ENCODE peak calls at places on chromosomes 6 and 20, in four cellular contexts. One of them, this sample, is unnamed.

GRCh38 chr20:61571221-61571620 is 319.2 kb downstream of the CDH4 start:
- DNase-seq in IMR-90: no peak
- DNase-seq in breast epithelium: no peak
- DNase-seq in right lobe of liver: no peak
- DNase-seq in this sample: no peak

GRCh38 chr20:30811896-30812671 is 445.4 kb upstream of the DEFB115 start:
- DNase-seq in breast epithelium: no peak
- DNase-seq in right lobe of liver: peak
- DNase-seq in IMR-90: peak
- DNase-seq in this sample: no peak

GRCh38 chr20:32792316-32792715 is 27.4 kb upstream of the MAPRE1 start:
- DNase-seq in right lobe of liver: no peak
- DNase-seq in breast epithelium: peak
- DNase-seq in IMR-90: peak
- DNase-seq in this sample: no peak

GRCh38 chr20:45727044-45727443 is 4.9 kb downstream of the SPINT4 start:
- DNase-seq in breast epithelium: no peak
- DNase-seq in right lobe of liver: no peak
- DNase-seq in IMR-90: no peak
- DNase-seq in this sample: no peak

GRCh38 chr6:107741191-107741680 is 82.9 kb downstream of the SCML4 start:
- DNase-seq in IMR-90: no peak
- DNase-seq in right lobe of liver: no peak
- DNase-seq in breast epithelium: no peak
- DNase-seq in this sample: no peak

GRCh38 chr6:150263765-150264415 is 104.9 kb upstream of the IYD start:
- DNase-seq in breast epithelium: no peak
- DNase-seq in IMR-90: no peak
- DNase-seq in right lobe of liver: no peak
- DNase-seq in this sample: no peak

GRCh38 chr6:114008331-114008730 is 37.4 kb upstream of the HDAC2 start:
- DNase-seq in right lobe of liver: no peak
- DNase-seq in IMR-90: no peak
- DNase-seq in breast epithelium: no peak
- DNase-seq in this sample: no peak

GRCh38 chr20:20450461-20451027 is 82.6 kb downstream of the INSM1 start:
- DNase-seq in breast epithelium: no peak
- DNase-seq in IMR-90: no peak
- DNase-seq in right lobe of liver: peak
- DNase-seq in this sample: no peak

GRCh38 chr20:32052792-32053362 is 835 bp downstream of the HCK start:
- DNase-seq in breast epithelium: no peak
- DNase-seq in IMR-90: no peak
- DNase-seq in right lobe of liver: peak
- DNase-seq in this sample: no peak

GRCh38 chr6:124882580-124883393 is 79.5 kb upstream of the RNF217 start:
- DNase-seq in IMR-90: peak
- DNase-seq in right lobe of liver: no peak
- DNase-seq in breast epithelium: no peak
- DNase-seq in this sample: no peak

GRCh38 chr6:29651413-29652197 is 5.3 kb upstream of the MOG start:
- DNase-seq in right lobe of liver: no peak
- DNase-seq in breast epithelium: no peak
- DNase-seq in IMR-90: peak
- DNase-seq in this sample: no peak

GRCh38 chr6:5201271-5201670 is 59.5 kb downstream of the LYRM4 start:
- DNase-seq in IMR-90: no peak
- DNase-seq in right lobe of liver: no peak
- DNase-seq in breast epithelium: no peak
- DNase-seq in this sample: no peak

GRCh38 chr20:21704408-21705385 is 767 bp upstream of the PAX1 start:
- DNase-seq in IMR-90: no peak
- DNase-seq in right lobe of liver: no peak
- DNase-seq in breast epithelium: no peak
- DNase-seq in this sample: no peak

GRCh38 chr20:41340327-41341055 is at the start of gene LPIN3:
- DNase-seq in right lobe of liver: peak
- DNase-seq in IMR-90: peak
- DNase-seq in breast epithelium: peak
- DNase-seq in this sample: peak
- TF ChIP-seq POLR2A in right lobe of liver: peak
- TF ChIP-seq POLR2A in IMR-90: no peak
- TF ChIP-seq POLR2A in breast epithelium: peak
- TF ChIP-seq POLR2A in this sample: peak

GRCh38 chr6:44548319-44548718 is 160.8 kb downstream of the CDC5L start:
- DNase-seq in IMR-90: no peak
- DNase-seq in right lobe of liver: no peak
- DNase-seq in breast epithelium: no peak
- DNase-seq in this sample: no peak
- TF ChIP-seq POLR2A in IMR-90: no peak
- TF ChIP-seq POLR2A in right lobe of liver: no peak
- TF ChIP-seq POLR2A in breast epithelium: no peak
- TF ChIP-seq POLR2A in this sample: no peak

DNA sequence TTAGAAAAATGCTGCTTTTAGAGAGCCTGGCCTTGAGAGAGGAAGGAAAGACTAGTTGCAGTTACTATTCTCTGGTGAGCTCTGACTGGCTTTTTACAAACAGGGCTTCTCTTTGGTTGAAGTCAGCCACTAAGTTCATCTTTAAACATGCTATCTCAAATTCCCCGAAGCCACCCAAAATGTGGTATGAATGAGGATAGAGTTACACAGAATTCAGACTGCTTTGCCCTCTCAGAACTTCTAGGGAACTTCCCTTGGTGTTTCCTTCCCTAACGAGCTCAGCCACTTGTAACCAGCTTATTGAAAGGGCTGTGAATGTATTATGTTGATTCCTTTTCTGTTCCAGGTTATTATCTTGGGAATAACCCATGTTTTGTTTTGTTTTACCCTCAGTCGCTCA is 73.5 kb downstream of the EFHC1 start:
- DNase-seq in right lobe of liver: no peak
- DNase-seq in breast epithelium: no peak
- DNase-seq in IMR-90: peak
- DNase-seq in this sample: no peak
- TF ChIP-seq POLR2A in right lobe of liver: no peak
- TF ChIP-seq POLR2A in breast epithelium: no peak
- TF ChIP-seq POLR2A in IMR-90: no peak
- TF ChIP-seq POLR2A in this sample: no peak

GRCh38 chr20:50379049-50379990 is 130.9 kb upstream of the PTPN1 start:
- DNase-seq in IMR-90: peak
- DNase-seq in right lobe of liver: peak
- DNase-seq in breast epithelium: peak
- DNase-seq in this sample: peak
- TF ChIP-seq POLR2A in IMR-90: peak
- TF ChIP-seq POLR2A in right lobe of liver: peak
- TF ChIP-seq POLR2A in breast epithelium: peak
- TF ChIP-seq POLR2A in this sample: peak

GRCh38 chr6:37177950-37178517 is 8.1 kb downstream of the PIM1 start:
- DNase-seq in breast epithelium: no peak
- DNase-seq in IMR-90: no peak
- DNase-seq in right lobe of liver: no peak
- DNase-seq in this sample: no peak

GRCh38 chr6:37177083-37177949 is 7.4 kb downstream of the PIM1 start:
- DNase-seq in IMR-90: no peak
- DNase-seq in breast epithelium: no peak
- DNase-seq in right lobe of liver: no peak
- DNase-seq in this sample: no peak

GRCh38 chr6:37174515-37175331 is 4.8 kb downstream of the PIM1 start:
- DNase-seq in breast epithelium: no peak
- DNase-seq in IMR-90: no peak
- DNase-seq in right lobe of liver: no peak
- DNase-seq in this sample: no peak

GRCh38 chr6:37175332-37176267 is 5.6 kb downstream of the PIM1 start:
- DNase-seq in right lobe of liver: no peak
- DNase-seq in breast epithelium: no peak
- DNase-seq in IMR-90: no peak
- DNase-seq in this sample: no peak

DNA sequence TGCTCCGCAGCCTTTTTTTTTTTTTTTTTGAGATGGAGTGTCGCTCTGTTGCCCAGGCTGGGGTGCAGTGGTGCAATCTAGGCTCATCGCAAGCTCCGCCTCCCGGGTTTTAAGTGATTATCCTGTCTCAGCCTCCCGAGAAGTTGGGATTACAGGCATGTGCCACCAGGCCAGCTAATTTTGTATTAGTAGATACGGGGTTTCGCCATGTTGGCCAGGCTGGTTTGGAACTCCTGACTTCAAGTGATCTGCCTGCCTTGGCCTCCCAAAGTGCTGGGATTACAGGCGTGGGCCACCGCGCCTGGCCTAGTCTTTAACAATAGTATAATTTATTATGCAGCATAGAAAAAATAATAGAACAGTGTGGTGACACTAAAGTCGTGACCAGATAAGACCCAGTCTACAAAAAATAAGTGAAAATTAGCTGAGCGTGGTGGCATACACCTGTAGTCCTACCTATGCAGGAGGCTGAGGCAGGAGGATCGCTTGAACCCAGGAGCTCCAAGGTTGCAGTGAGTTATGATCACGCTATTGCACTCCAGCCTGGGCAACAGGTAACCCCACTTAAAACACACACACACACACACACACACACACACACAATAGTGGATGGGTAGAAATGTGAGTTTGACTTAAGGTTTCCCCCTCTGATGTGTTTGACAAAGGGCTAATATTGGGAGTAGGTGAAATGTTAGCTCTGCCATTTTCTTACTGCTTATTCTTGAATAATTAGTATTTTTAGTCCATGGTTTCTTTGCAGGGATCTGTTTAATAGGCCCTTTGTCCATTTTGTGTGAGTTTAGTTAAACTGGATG is 6.5 kb downstream of the PIM1 start:
- DNase-seq in IMR-90: no peak
- DNase-seq in breast epithelium: no peak
- DNase-seq in right lobe of liver: no peak
- DNase-seq in this sample: no peak
- TF ChIP-seq POLR2A in IMR-90: peak
- TF ChIP-seq POLR2A in breast epithelium: no peak
- TF ChIP-seq POLR2A in right lobe of liver: no peak
- TF ChIP-seq POLR2A in this sample: no peak

GRCh38 chr6:34391711-34392496 is 565 bp downstream of the NUDT3 start:
- DNase-seq in right lobe of liver: peak
- DNase-seq in IMR-90: peak
- DNase-seq in breast epithelium: peak
- DNase-seq in this sample: peak
- TF ChIP-seq POLR2A in right lobe of liver: peak
- TF ChIP-seq POLR2A in IMR-90: peak
- TF ChIP-seq POLR2A in breast epithelium: no peak
- TF ChIP-seq POLR2A in this sample: no peak

GRCh38 chr6:41546475-41546865 is 289 bp downstream of the FOXP4 start:
- DNase-seq in right lobe of liver: no peak
- DNase-seq in breast epithelium: no peak
- DNase-seq in IMR-90: no peak
- DNase-seq in this sample: no peak
- TF ChIP-seq POLR2A in right lobe of liver: peak
- TF ChIP-seq POLR2A in breast epithelium: no peak
- TF ChIP-seq POLR2A in IMR-90: peak
- TF ChIP-seq POLR2A in this sample: no peak

This sample was measured in ovary.